ENCODE peak calls at places on chromosome 9, in eight cellular contexts. One of them, this sample, is unnamed.

GRCh38 chr9:242461-243080 is 27.9 kb downstream of the DOCK8 start:
- DNase-seq in fibroblast of mammary gland: no peak
- DNase-seq in stimulated activated CD4-positive, alpha-beta T cell treated with anti-CD3 and anti-CD28 coated beads, TNF-alpha, amount 100 ng/mL, for 1 hour: no peak
- DNase-seq in GDM1: no peak
- DNase-seq in iris pigment epithelial cell: no peak
- DNase-seq in T47D: no peak
- DNase-seq in anterior cingulate cortex: no peak
- DNase-seq in hepatocyte: no peak
- DNase-seq in this sample: no peak

GRCh38 chr9:18747590-18747989 is 273.6 kb downstream of the ADAMTSL1 start:
- DNase-seq in fibroblast of mammary gland: no peak
- DNase-seq in stimulated activated CD4-positive, alpha-beta T cell treated with anti-CD3 and anti-CD28 coated beads, TNF-alpha, amount 100 ng/mL, for 1 hour: no peak
- DNase-seq in GDM1: no peak
- DNase-seq in iris pigment epithelial cell: no peak
- DNase-seq in T47D: no peak
- DNase-seq in anterior cingulate cortex: no peak
- DNase-seq in hepatocyte: no peak
- DNase-seq in this sample: no peak

GRCh38 chr9:113929634-113930092 is 53.6 kb downstream of the ZNF618 start:
- DNase-seq in fibroblast of mammary gland: peak; percentile 82
- DNase-seq in stimulated activated CD4-positive, alpha-beta T cell treated with anti-CD3 and anti-CD28 coated beads, TNF-alpha, amount 100 ng/mL, for 1 hour: no peak
- DNase-seq in GDM1: no peak
- DNase-seq in iris pigment epithelial cell: peak; percentile 86
- DNase-seq in T47D: no peak
- DNase-seq in anterior cingulate cortex: no peak
- DNase-seq in hepatocyte: no peak
- DNase-seq in this sample: no peak

GRCh38 chr9:93302586-93303257 is 118.8 kb downstream of the WNK2 start:
- DNase-seq in fibroblast of mammary gland: peak; percentile 54
- DNase-seq in stimulated activated CD4-positive, alpha-beta T cell treated with anti-CD3 and anti-CD28 coated beads, TNF-alpha, amount 100 ng/mL, for 1 hour: peak; percentile 41
- DNase-seq in GDM1: peak; percentile 47
- DNase-seq in iris pigment epithelial cell: peak; percentile 69
- DNase-seq in T47D: peak; percentile 71
- DNase-seq in anterior cingulate cortex: no peak
- DNase-seq in hepatocyte: peak; percentile 74
- DNase-seq in this sample: peak; percentile 63

GRCh38 chr9:84899326-84899725 is 229.8 kb downstream of the NTRK2 start:
- DNase-seq in fibroblast of mammary gland: no peak
- DNase-seq in stimulated activated CD4-positive, alpha-beta T cell treated with anti-CD3 and anti-CD28 coated beads, TNF-alpha, amount 100 ng/mL, for 1 hour: no peak
- DNase-seq in GDM1: no peak
- DNase-seq in iris pigment epithelial cell: no peak
- DNase-seq in T47D: no peak
- DNase-seq in anterior cingulate cortex: no peak
- DNase-seq in hepatocyte: no peak
- DNase-seq in this sample: no peak

GRCh38 chr9:6133346-6134063 is 82.1 kb upstream of the IL33 start:
- DNase-seq in fibroblast of mammary gland: peak; percentile 38
- DNase-seq in stimulated activated CD4-positive, alpha-beta T cell treated with anti-CD3 and anti-CD28 coated beads, TNF-alpha, amount 100 ng/mL, for 1 hour: no peak
- DNase-seq in GDM1: no peak
- DNase-seq in iris pigment epithelial cell: peak; percentile 36
- DNase-seq in T47D: peak; percentile 57
- DNase-seq in anterior cingulate cortex: no peak
- DNase-seq in hepatocyte: no peak
- DNase-seq in this sample: no peak

GRCh38 chr9:134325096-134325812 is 1.0 kb upstream of the RXRA start:
- DNase-seq in fibroblast of mammary gland: peak; percentile 38
- DNase-seq in stimulated activated CD4-positive, alpha-beta T cell treated with anti-CD3 and anti-CD28 coated beads, TNF-alpha, amount 100 ng/mL, for 1 hour: no peak
- DNase-seq in GDM1: no peak
- DNase-seq in iris pigment epithelial cell: peak; percentile 52
- DNase-seq in T47D: peak; percentile 69
- DNase-seq in anterior cingulate cortex: no peak
- DNase-seq in hepatocyte: peak; percentile 75
- DNase-seq in this sample: no peak

GRCh38 chr9:85182381-85182780 is 512.9 kb downstream of the NTRK2 start:
- DNase-seq in fibroblast of mammary gland: no peak
- DNase-seq in stimulated activated CD4-positive, alpha-beta T cell treated with anti-CD3 and anti-CD28 coated beads, TNF-alpha, amount 100 ng/mL, for 1 hour: no peak
- DNase-seq in GDM1: no peak
- DNase-seq in iris pigment epithelial cell: no peak
- DNase-seq in T47D: no peak
- DNase-seq in anterior cingulate cortex: no peak
- DNase-seq in hepatocyte: no peak
- DNase-seq in this sample: no peak

GRCh38 chr9:88534456-88535225 is at the start of gene NXNL2:
- DNase-seq in fibroblast of mammary gland: peak; percentile 67
- DNase-seq in stimulated activated CD4-positive, alpha-beta T cell treated with anti-CD3 and anti-CD28 coated beads, TNF-alpha, amount 100 ng/mL, for 1 hour: peak; percentile 31
- DNase-seq in GDM1: no peak
- DNase-seq in iris pigment epithelial cell: peak; percentile 91
- DNase-seq in T47D: peak; percentile 96
- DNase-seq in anterior cingulate cortex: peak; percentile 34
- DNase-seq in hepatocyte: peak; percentile 94
- DNase-seq in this sample: peak; percentile 91

GRCh38 chr9:121434946-121435345 is 64.7 kb downstream of the GGTA1 start:
- DNase-seq in fibroblast of mammary gland: peak; percentile 79
- DNase-seq in stimulated activated CD4-positive, alpha-beta T cell treated with anti-CD3 and anti-CD28 coated beads, TNF-alpha, amount 100 ng/mL, for 1 hour: no peak
- DNase-seq in GDM1: no peak
- DNase-seq in iris pigment epithelial cell: peak; percentile 86
- DNase-seq in T47D: no peak
- DNase-seq in anterior cingulate cortex: no peak
- DNase-seq in hepatocyte: no peak
- DNase-seq in this sample: no peak

GRCh38 chr9:9061599-9061998 is 1262.0 kb upstream of the DMAC1 start:
- DNase-seq in fibroblast of mammary gland: no peak
- DNase-seq in stimulated activated CD4-positive, alpha-beta T cell treated with anti-CD3 and anti-CD28 coated beads, TNF-alpha, amount 100 ng/mL, for 1 hour: no peak
- DNase-seq in GDM1: no peak
- DNase-seq in iris pigment epithelial cell: no peak
- DNase-seq in T47D: no peak
- DNase-seq in anterior cingulate cortex: no peak
- DNase-seq in hepatocyte: no peak
- DNase-seq in this sample: no peak

GRCh38 chr9:119026120-119026519 is 343.1 kb downstream of the BRINP1 start:
- DNase-seq in fibroblast of mammary gland: peak; percentile 60
- DNase-seq in stimulated activated CD4-positive, alpha-beta T cell treated with anti-CD3 and anti-CD28 coated beads, TNF-alpha, amount 100 ng/mL, for 1 hour: no peak
- DNase-seq in GDM1: no peak
- DNase-seq in iris pigment epithelial cell: peak; percentile 10
- DNase-seq in T47D: peak; percentile 81
- DNase-seq in anterior cingulate cortex: peak; percentile 44
- DNase-seq in hepatocyte: no peak
- DNase-seq in this sample: no peak

GRCh38 chr9:107175826-107176500 is 107.1 kb upstream of the RAD23B start:
- DNase-seq in fibroblast of mammary gland: peak; percentile 18
- DNase-seq in stimulated activated CD4-positive, alpha-beta T cell treated with anti-CD3 and anti-CD28 coated beads, TNF-alpha, amount 100 ng/mL, for 1 hour: no peak
- DNase-seq in GDM1: no peak
- DNase-seq in iris pigment epithelial cell: no peak
- DNase-seq in T47D: no peak
- DNase-seq in anterior cingulate cortex: no peak
- DNase-seq in hepatocyte: no peak
- DNase-seq in this sample: no peak